ENCODE peak calls at places on chromosomes 7 and 10, in four cellular contexts. Z, N, S and O are unnamed samples.

GRCh38 chr10:120765241-120765803 is 85.8 kb upstream of the WDR11 start:
- DNase-seq in S (no peak), Z (no peak), N (no peak), O (no peak)

GRCh38 chr10:132506711-132507466 is 30.7 kb upstream of the INPP5A start:
- DNase-seq in Z (no peak), S (no peak), N (no peak), O (peak)

GRCh38 chr7:22633286-22633953 is 93.6 kb upstream of the IL6 start:
- DNase-seq in N (no peak), Z (no peak), S (no peak), O (no peak)

GRCh38 chr7:31000161-31000693 is 36.5 kb downstream of the GHRHR start:
- DNase-seq in N (no peak), S (no peak), Z (no peak), O (no peak)

GRCh38 chr7:11786186-11786585 is 45.8 kb downstream of the THSD7A start:
- DNase-seq in N (no peak), Z (no peak), S (peak), O (no peak)

GRCh38 chr10:93065675-93066543 is 5.3 kb downstream of the CYP26C1 start:
- DNase-seq in S (no peak), Z (no peak), N (no peak), O (no peak)

GRCh38 chr7:111098011-111098925 is 7.3 kb downstream of the LRRN3 start:
- DNase-seq in Z (no peak), S (peak), N (no peak), O (no peak)

GRCh38 chr7:26843696-26844095 is 20.7 kb downstream of the SKAP2 start:
- DNase-seq in Z (no peak), N (no peak), S (no peak), O (no peak)

GRCh38 chr10:99412100-99412499 is 18.3 kb downstream of the GOT1 start:
- DNase-seq in Z (no peak), S (no peak), N (no peak), O (no peak)

GRCh38 chr7:34091330-34091917 is 186.1 kb downstream of the BMPER start:
- DNase-seq in Z (no peak), S (peak), N (no peak), O (no peak)

GRCh38 chr10:33363112-33363511 is 28.6 kb upstream of the NRP1 start:
- DNase-seq in Z (no peak), N (no peak), S (no peak), O (no peak)

DNA sequence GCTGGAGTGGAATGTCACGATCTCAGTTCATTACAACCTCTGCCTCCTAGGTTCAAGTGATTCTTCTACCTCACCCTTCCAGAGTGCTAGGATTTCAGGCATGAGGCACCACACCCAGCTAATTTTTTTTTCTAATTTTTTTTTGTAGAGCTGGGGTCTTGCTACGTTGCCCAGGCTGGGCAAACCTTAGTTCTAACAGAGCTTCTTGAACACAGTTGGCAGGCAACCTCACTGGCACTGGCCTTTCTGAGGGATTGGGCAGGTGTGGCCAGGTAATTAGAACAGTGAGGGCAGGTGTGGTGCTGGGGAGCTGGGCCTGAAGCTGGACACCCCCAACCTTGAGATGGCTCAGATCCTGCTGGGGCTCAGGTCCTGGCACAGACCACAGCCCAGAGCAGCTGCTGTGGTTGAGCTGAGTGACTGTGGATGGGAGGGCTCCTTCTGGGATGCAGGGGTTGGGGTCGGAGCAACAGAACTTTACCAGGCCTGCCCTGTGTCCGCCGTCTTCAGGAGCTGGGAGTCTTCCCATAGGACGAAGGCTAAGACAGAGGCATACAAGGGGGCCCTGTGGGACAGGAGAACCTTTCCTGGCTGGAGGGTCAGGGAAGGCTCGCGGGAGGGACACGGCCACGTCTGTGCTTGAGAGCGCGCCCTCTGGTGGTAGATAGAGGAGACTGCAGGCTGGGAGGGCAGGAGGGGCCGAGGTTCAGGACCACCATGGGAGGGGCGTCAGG is 48.2 kb downstream of the COL26A1 start:
- DNase-seq in S (peak), Z (no peak), N (peak), O (no peak)
- TF ChIP-seq CTCF in S (peak), Z (peak), N (peak), O (peak)

GRCh38 chr7:121079425-121080169 is 91.1 kb downstream of the CPED1 start:
- DNase-seq in N (no peak), Z (no peak), S (no peak), O (no peak)
- TF ChIP-seq CTCF in N (peak), Z (no peak), S (no peak), O (peak)

DNA sequence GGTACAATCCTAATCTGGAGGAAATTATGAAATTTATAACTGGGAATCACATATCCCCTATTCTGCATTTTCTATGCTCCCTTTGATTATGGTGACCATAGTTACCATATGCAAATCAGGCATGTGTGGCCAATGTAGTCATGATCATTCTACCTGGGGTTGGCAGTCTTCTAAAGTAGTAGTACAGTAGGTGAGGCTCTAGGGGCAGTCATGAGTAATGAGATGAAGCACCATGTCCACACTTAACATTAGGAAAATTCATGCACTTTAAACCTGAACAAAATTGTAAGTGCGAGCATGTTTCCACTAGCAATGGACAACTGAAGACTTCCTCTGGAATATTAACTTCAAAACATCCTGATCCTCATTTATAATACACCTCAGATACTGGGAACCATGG is 545.9 kb downstream of the SUGCT start:
- DNase-seq in Z (no peak), S (peak), N (no peak), O (no peak)
- TF ChIP-seq CTCF in Z (peak), S (peak), N (peak), O (peak)

GRCh38 chr7:132575987-132576722 is at the start of gene PLXNA4:
- DNase-seq in N (no peak), Z (no peak), S (no peak), O (no peak)

GRCh38 chr7:132577206-132578049 is 1.2 kb upstream of the PLXNA4 start:
- DNase-seq in N (peak), Z (no peak), S (peak), O (no peak)

GRCh38 chr7:132574281-132574680 is 2.0 kb downstream of the PLXNA4 start:
- DNase-seq in S (no peak), N (no peak), Z (no peak), O (no peak)

GRCh38 chr7:132576723-132577089 is 436 bp upstream of the PLXNA4 start:
- DNase-seq in S (no peak), Z (no peak), N (no peak), O (no peak)

GRCh38 chr7:132575336-132575986 is 809 bp downstream of the PLXNA4 start:
- DNase-seq in N (no peak), Z (no peak), S (no peak), O (no peak)
- TF ChIP-seq CTCF in N (no peak), Z (no peak), S (no peak), O (peak)

DNA sequence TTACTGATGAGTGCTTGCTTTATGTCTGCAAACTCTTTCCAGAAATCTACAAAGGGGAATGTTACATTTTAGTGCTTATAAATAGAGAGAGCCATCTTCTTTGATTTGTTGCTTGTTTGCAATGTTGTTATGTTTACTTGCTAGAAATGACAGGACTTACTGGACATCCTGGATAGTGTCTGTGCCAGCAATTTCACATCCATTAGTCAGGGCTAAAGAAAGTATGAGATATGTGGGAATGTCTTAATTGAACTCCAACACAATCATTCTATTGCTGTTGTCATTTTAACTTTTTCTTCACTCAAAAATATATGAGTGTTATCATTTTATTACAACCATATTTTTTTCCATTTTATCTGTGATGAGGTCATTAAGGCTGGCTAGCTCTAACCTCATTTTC is 453.2 kb downstream of the TNS3 start:
- DNase-seq in Z (no peak), S (no peak), N (no peak), O (no peak)
- TF ChIP-seq CTCF in Z (no peak), S (no peak), N (no peak), O (no peak)

DNA sequence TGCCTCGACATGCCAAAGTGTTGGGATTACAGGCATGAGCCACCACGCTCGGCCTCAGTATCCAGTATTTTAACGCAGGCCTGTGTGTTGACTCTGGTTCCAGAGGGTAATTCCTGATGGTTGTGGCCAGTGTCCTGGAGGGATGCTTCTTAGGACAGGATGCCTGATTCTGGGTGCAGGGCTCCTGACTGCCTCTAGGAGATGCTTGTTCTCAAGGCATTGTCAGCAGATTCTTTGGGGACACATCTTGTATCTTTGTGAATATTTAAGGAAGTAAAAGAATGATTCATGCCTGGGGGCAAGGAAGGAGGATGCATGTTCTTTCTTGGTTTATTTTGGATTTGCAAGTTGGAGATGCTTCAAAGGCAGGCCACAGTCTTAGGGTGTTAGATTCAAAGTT is 2.2 kb downstream of the ZDHHC4 start:
- DNase-seq in N (no peak), S (no peak), Z (no peak), O (no peak)
- TF ChIP-seq CTCF in N (peak), S (no peak), Z (no peak), O (peak)

GRCh38 chr10:59181668-59182067 is 5.2 kb downstream of the PHYHIPL start:
- DNase-seq in N (peak), S (peak), Z (no peak), O (no peak)
- TF ChIP-seq CTCF in N (peak), S (peak), Z (peak), O (peak)

GRCh38 chr7:155774947-155775346 is 37.3 kb downstream of the SHH start:
- DNase-seq in Z (no peak), N (no peak), S (no peak), O (no peak)
- TF ChIP-seq CTCF in Z (no peak), N (no peak), S (no peak), O (no peak)